ENCODE peak calls at places on chromosome 1, in four cellular contexts. K is neural progenitor cell, N is spleen, D is GF-D8. A is an unnamed sample.

GRCh38 chr1:197868751-197869501 is 33.5 kb upstream of the C1orf53 start:
- DNase-seq in K (peak), N (no peak), D (peak), A (peak)

GRCh38 chr1:35432231-35432630 is 125.0 kb downstream of the KIAA0319L start:
- DNase-seq in K (no peak), N (no peak), D (no peak), A (no peak)

GRCh38 chr1:219171192-219171935 is 2.3 kb upstream of the LYPLAL1 start:
- DNase-seq in K (no peak), N (no peak), D (peak), A (no peak)

GRCh38 chr1:39590546-39590945 is 14.0 kb upstream of the PABPC4 start:
- DNase-seq in K (no peak), N (no peak), D (no peak), A (peak)

GRCh38 chr1:37391181-37391949 is 83.0 kb upstream of the ZC3H12A start:
- DNase-seq in K (peak), N (no peak), D (no peak), A (peak)

GRCh38 chr1:235893840-235894239 is 27.1 kb upstream of the LYST start:
- DNase-seq in K (no peak), N (no peak), D (no peak), A (no peak)

GRCh38 chr1:112808861-112809684 is 93.9 kb upstream of the PPM1J start:
- DNase-seq in K (peak), N (peak), D (no peak), A (peak)

GRCh38 chr1:233885196-233886028 is 19.1 kb upstream of the SLC35F3 start:
- DNase-seq in K (no peak), N (no peak), D (no peak), A (no peak)

GRCh38 chr1:30300669-30301068 is 422.7 kb downstream of the MATN1 start:
- DNase-seq in K (no peak), N (no peak), D (no peak), A (peak)

GRCh38 chr1:24191860-24192259 is 4.8 kb upstream of the IFNLR1 start:
- DNase-seq in K (no peak), N (no peak), D (no peak), A (no peak)

GRCh38 chr1:47729685-47730084 is 267.5 kb downstream of the TRABD2B start:
- DNase-seq in K (no peak), N (no peak), D (no peak), A (no peak)

GRCh38 chr1:53343831-53344668 is 16.2 kb upstream of the LRP8 start:
- DNase-seq in K (no peak), N (peak), D (no peak), A (peak)

GRCh38 chr1:114061431-114061830 is 82.2 kb downstream of the OLFML3 start:
- DNase-seq in K (no peak), N (no peak), D (no peak), A (no peak)

GRCh38 chr1:47708658-47709301 is 270.9 kb downstream of the FOXD2 start:
- DNase-seq in K (peak), N (no peak), D (no peak), A (peak)

GRCh38 chr1:2502210-2502609 is 24.2 kb downstream of the PANK4 start:
- DNase-seq in K (no peak), N (no peak), D (no peak), A (no peak)

GRCh38 chr1:42533101-42533863 is 70.2 kb downstream of the CCDC30 start:
- DNase-seq in K (no peak), N (no peak), D (no peak), A (no peak)

GRCh38 chr1:55443175-55443933 is 228.2 kb upstream of the USP24 start:
- DNase-seq in K (no peak), N (no peak), D (no peak), A (peak)

GRCh38 chr1:119046429-119047039 is 58.4 kb upstream of the TBX15 start:
- DNase-seq in K (no peak), N (no peak), D (no peak), A (no peak)

GRCh38 chr1:201941420-201942128 is 4.8 kb downstream of the LMOD1 start:
- DNase-seq in K (peak), N (no peak), D (no peak), A (peak)

GRCh38 chr1:10514490-10515235 is 39.9 kb downstream of the PEX14 start:
- DNase-seq in K (peak), N (no peak), D (peak), A (no peak)

GRCh38 chr1:7752512-7753417 is 18.3 kb upstream of the VAMP3 start:
- DNase-seq in K (peak), N (no peak), D (no peak), A (peak)

GRCh38 chr1:18299441-18300338 is 181.0 kb upstream of the KLHDC7A start:
- DNase-seq in K (peak), N (no peak), D (no peak), A (no peak)